ENCODE peak calls at places on chromosomes 6 and 20, in seven cellular contexts. One of them, this sample, is unnamed.

GRCh38 chr6:33993091-33993490 is 152.8 kb downstream of the GRM4 start:
- DNase-seq in HCT116: no peak
- DNase-seq in neural progenitor cell: no peak
- DNase-seq in GM23338: no peak
- DNase-seq in GM23248: peak
- DNase-seq in MM.1S: no peak
- DNase-seq in PC-3: no peak
- DNase-seq in this sample: no peak

GRCh38 chr6:166087246-166087645 is 80.4 kb downstream of the TBXT start:
- DNase-seq in HCT116: no peak
- DNase-seq in neural progenitor cell: no peak
- DNase-seq in GM23338: no peak
- DNase-seq in GM23248: no peak
- DNase-seq in MM.1S: no peak
- DNase-seq in PC-3: no peak
- DNase-seq in this sample: no peak

GRCh38 chr6:69090132-69090531 is 455.1 kb downstream of the ADGRB3 start:
- DNase-seq in HCT116: no peak
- DNase-seq in neural progenitor cell: no peak
- DNase-seq in GM23338: no peak
- DNase-seq in GM23248: peak
- DNase-seq in MM.1S: no peak
- DNase-seq in PC-3: no peak
- DNase-seq in this sample: peak

GRCh38 chr6:111658445-111659154 is 52.9 kb upstream of the TRAF3IP2 start:
- DNase-seq in HCT116: no peak
- DNase-seq in neural progenitor cell: no peak
- DNase-seq in GM23338: no peak
- DNase-seq in GM23248: peak
- DNase-seq in MM.1S: no peak
- DNase-seq in PC-3: peak
- DNase-seq in this sample: no peak

GRCh38 chr20:52972190-52972937 is at the start of gene TSHZ2:
- DNase-seq in HCT116: no peak
- DNase-seq in neural progenitor cell: peak
- DNase-seq in GM23338: no peak
- DNase-seq in GM23248: peak
- DNase-seq in MM.1S: peak
- DNase-seq in PC-3: no peak
- DNase-seq in this sample: peak

GRCh38 chr6:134454794-134455193 is 136.9 kb upstream of the SGK1 start:
- DNase-seq in HCT116: no peak
- DNase-seq in neural progenitor cell: no peak
- DNase-seq in GM23338: no peak
- DNase-seq in GM23248: no peak
- DNase-seq in MM.1S: no peak
- DNase-seq in PC-3: no peak
- DNase-seq in this sample: no peak

GRCh38 chr20:33352258-33353012 is 48.9 kb downstream of the CDK5RAP1 start:
- DNase-seq in HCT116: no peak
- DNase-seq in neural progenitor cell: no peak
- DNase-seq in GM23338: peak
- DNase-seq in GM23248: no peak
- DNase-seq in MM.1S: no peak
- DNase-seq in PC-3: no peak
- DNase-seq in this sample: no peak

GRCh38 chr6:112249489-112249888 is 4.9 kb downstream of the LAMA4 start:
- DNase-seq in HCT116: no peak
- DNase-seq in neural progenitor cell: no peak
- DNase-seq in GM23338: no peak
- DNase-seq in GM23248: peak
- DNase-seq in MM.1S: no peak
- DNase-seq in PC-3: no peak
- DNase-seq in this sample: no peak

GRCh38 chr6:54981647-54982046 is 135.1 kb downstream of the FAM83B start:
- DNase-seq in HCT116: no peak
- DNase-seq in neural progenitor cell: no peak
- DNase-seq in GM23338: no peak
- DNase-seq in GM23248: peak
- DNase-seq in MM.1S: no peak
- DNase-seq in PC-3: peak
- DNase-seq in this sample: no peak

GRCh38 chr20:11585752-11586352 is 331.8 kb upstream of the BTBD3 start:
- DNase-seq in HCT116: peak
- DNase-seq in neural progenitor cell: peak
- DNase-seq in GM23338: peak
- DNase-seq in GM23248: peak
- DNase-seq in MM.1S: no peak
- DNase-seq in PC-3: peak
- DNase-seq in this sample: peak

GRCh38 chr6:7161253-7161623 is 53.5 kb downstream of the RREB1 start:
- DNase-seq in HCT116: no peak
- DNase-seq in neural progenitor cell: no peak
- DNase-seq in GM23338: no peak
- DNase-seq in GM23248: no peak
- DNase-seq in MM.1S: no peak
- DNase-seq in PC-3: no peak
- DNase-seq in this sample: no peak

GRCh38 chr6:49457771-49458170 is 5.3 kb downstream of the MMUT start:
- DNase-seq in HCT116: no peak
- DNase-seq in neural progenitor cell: no peak
- DNase-seq in GM23338: no peak
- DNase-seq in GM23248: peak
- DNase-seq in MM.1S: no peak
- DNase-seq in PC-3: no peak
- DNase-seq in this sample: no peak

GRCh38 chr20:48066851-48067250 is 281.6 kb upstream of the SULF2 start:
- DNase-seq in HCT116: no peak
- DNase-seq in neural progenitor cell: no peak
- DNase-seq in GM23338: no peak
- DNase-seq in GM23248: no peak
- DNase-seq in MM.1S: no peak
- DNase-seq in PC-3: no peak
- DNase-seq in this sample: no peak

GRCh38 chr6:125094563-125094962 is 59.0 kb upstream of the TPD52L1 start:
- DNase-seq in HCT116: no peak
- DNase-seq in neural progenitor cell: no peak
- DNase-seq in GM23338: no peak
- DNase-seq in GM23248: peak
- DNase-seq in MM.1S: no peak
- DNase-seq in PC-3: peak
- DNase-seq in this sample: no peak

GRCh38 chr6:79946242-79946641 is 1.1 kb downstream of the ELOVL4 start:
- DNase-seq in HCT116: no peak
- DNase-seq in neural progenitor cell: peak
- DNase-seq in GM23338: peak
- DNase-seq in GM23248: peak
- DNase-seq in MM.1S: peak
- DNase-seq in PC-3: peak
- DNase-seq in this sample: peak

DNA sequence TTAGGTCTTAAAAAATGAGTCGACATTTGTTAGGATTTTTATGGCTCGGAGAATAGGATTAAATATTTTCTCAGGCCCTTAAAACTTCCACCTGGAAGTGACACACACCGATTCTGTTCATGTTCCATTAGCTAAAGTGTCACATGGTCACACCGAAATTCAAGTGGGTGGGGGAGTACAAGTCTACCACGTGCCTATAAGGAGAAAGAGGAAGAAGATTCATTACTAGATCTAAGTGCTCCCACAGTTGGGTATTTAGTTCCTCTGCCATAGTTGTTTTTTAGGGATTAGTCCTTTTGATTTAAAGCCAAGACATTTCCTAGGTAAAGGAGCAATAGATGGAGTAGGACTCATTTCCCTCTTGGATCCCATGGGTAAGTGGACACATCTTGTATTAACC is 4.9 kb upstream of the TOX2 start:
- DNase-seq in HCT116: no peak
- DNase-seq in neural progenitor cell: no peak
- DNase-seq in GM23338: no peak
- DNase-seq in GM23248: no peak
- DNase-seq in MM.1S: no peak
- DNase-seq in PC-3: no peak
- DNase-seq in this sample: no peak
- H2AFZ ChIP-seq in HCT116: no peak
- H2AFZ ChIP-seq in neural progenitor cell: no peak
- H2AFZ ChIP-seq in GM23338: no peak
- H2AFZ ChIP-seq in GM23248: no peak
- H2AFZ ChIP-seq in MM.1S: no peak
- H2AFZ ChIP-seq in PC-3: no peak
- H2AFZ ChIP-seq in this sample: no peak

DNA sequence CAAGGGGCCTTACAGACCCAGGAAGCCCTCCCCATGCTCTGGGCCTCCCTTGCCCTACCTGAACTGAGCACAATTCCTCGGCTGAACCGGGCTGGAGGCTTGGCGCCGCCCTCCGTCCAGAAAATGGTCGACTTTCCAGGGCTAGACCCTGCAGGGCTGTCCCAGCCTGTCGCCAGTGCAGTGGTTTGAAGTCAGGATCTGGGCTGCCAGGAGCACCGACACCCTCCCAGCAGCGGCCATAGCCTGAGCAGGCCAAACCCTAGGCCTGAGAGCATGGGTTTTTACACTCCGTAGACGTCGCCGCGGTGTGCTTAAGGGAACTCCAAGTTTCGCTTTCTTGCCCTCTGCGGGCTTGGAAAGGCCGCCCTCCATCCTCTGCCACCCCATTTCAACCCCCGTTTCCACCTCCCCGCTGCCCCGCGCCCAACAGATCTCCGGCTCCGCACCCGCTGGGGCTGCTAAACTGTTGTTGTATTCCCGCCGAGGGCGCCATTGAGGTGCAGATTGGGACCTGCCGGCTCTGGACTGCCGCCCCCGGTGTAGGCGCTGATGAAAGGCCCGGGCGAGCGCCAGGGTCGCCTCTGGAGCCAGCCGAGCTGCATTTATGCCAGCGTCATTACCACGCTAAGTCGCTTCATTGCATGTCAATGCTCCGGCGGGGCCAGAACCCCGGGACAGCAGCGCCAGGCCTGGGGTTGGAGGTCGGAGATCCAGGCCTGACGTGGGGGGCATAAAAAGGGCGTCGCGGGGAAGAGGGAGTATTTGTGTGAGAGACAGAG is 2.2 kb upstream of the TFAP2A start:
- DNase-seq in HCT116: no peak
- DNase-seq in neural progenitor cell: peak
- DNase-seq in GM23338: peak
- DNase-seq in GM23248: no peak
- DNase-seq in MM.1S: no peak
- DNase-seq in PC-3: no peak
- DNase-seq in this sample: no peak
- TF ChIP-seq EZH2 in HCT116: no peak
- TF ChIP-seq EZH2 in neural progenitor cell: peak
- TF ChIP-seq EZH2 in GM23338: no peak
- TF ChIP-seq EZH2 in GM23248: no peak
- TF ChIP-seq EZH2 in MM.1S: no peak
- TF ChIP-seq EZH2 in PC-3: no peak
- TF ChIP-seq EZH2 in this sample: no peak

GRCh38 chr20:4300401-4300800 is 285.0 kb upstream of the RNF24 start:
- DNase-seq in HCT116: no peak
- DNase-seq in neural progenitor cell: no peak
- DNase-seq in GM23338: no peak
- DNase-seq in GM23248: no peak
- DNase-seq in MM.1S: no peak
- DNase-seq in PC-3: no peak
- DNase-seq in this sample: no peak

GRCh38 chr20:4300921-4301320 is 285.6 kb upstream of the RNF24 start:
- DNase-seq in HCT116: no peak
- DNase-seq in neural progenitor cell: no peak
- DNase-seq in GM23338: no peak
- DNase-seq in GM23248: no peak
- DNase-seq in MM.1S: no peak
- DNase-seq in PC-3: no peak
- DNase-seq in this sample: no peak

GRCh38 chr20:4297141-4297826 is 281.9 kb upstream of the RNF24 start:
- DNase-seq in HCT116: no peak
- DNase-seq in neural progenitor cell: no peak
- DNase-seq in GM23338: peak
- DNase-seq in GM23248: peak
- DNase-seq in MM.1S: no peak
- DNase-seq in PC-3: no peak
- DNase-seq in this sample: no peak

GRCh38 chr20:4299250-4299649 is 283.9 kb upstream of the RNF24 start:
- DNase-seq in HCT116: no peak
- DNase-seq in neural progenitor cell: no peak
- DNase-seq in GM23338: no peak
- DNase-seq in GM23248: no peak
- DNase-seq in MM.1S: no peak
- DNase-seq in PC-3: no peak
- DNase-seq in this sample: no peak

DNA sequence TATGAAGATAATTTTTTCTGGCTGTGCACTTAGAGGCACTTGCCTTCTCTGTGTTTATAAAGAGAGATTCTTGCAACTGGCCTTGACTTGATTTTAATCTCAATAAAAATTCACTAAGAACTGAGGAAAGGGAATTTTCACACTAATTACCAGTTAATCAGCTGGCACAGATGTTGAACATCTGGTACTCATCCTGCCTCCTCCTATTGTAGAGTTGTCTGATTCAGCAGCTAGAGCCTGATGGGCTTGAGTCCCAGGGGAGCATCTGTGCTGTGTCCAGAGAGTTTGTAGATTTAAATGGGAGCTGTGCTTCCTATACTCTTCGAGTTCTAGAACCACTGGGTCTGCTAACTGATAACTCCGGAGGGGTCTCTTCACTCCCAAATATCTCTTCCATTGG is 284.4 kb upstream of the RNF24 start:
- DNase-seq in HCT116: no peak
- DNase-seq in neural progenitor cell: no peak
- DNase-seq in GM23338: no peak
- DNase-seq in GM23248: peak
- DNase-seq in MM.1S: no peak
- DNase-seq in PC-3: no peak
- DNase-seq in this sample: no peak
- TF ChIP-seq EZH2phosphoT487 in HCT116: no peak
- TF ChIP-seq EZH2phosphoT487 in neural progenitor cell: no peak
- TF ChIP-seq EZH2phosphoT487 in GM23338: no peak
- TF ChIP-seq EZH2phosphoT487 in GM23248: no peak
- TF ChIP-seq EZH2phosphoT487 in MM.1S: no peak
- TF ChIP-seq EZH2phosphoT487 in PC-3: no peak
- TF ChIP-seq EZH2phosphoT487 in this sample: no peak

GRCh38 chr20:59411191-59411988 is 111.0 kb downstream of the EDN3 start:
- DNase-seq in HCT116: no peak
- DNase-seq in neural progenitor cell: no peak
- DNase-seq in GM23338: no peak
- DNase-seq in GM23248: no peak
- DNase-seq in MM.1S: no peak
- DNase-seq in PC-3: no peak
- DNase-seq in this sample: no peak

GRCh38 chr20:59412251-59412650 is 111.8 kb downstream of the EDN3 start:
- DNase-seq in HCT116: no peak
- DNase-seq in neural progenitor cell: peak
- DNase-seq in GM23338: no peak
- DNase-seq in GM23248: no peak
- DNase-seq in MM.1S: no peak
- DNase-seq in PC-3: no peak
- DNase-seq in this sample: no peak

GRCh38 chr20:59413326-59413865 is 113.0 kb downstream of the EDN3 start:
- DNase-seq in HCT116: no peak
- DNase-seq in neural progenitor cell: peak
- DNase-seq in GM23338: no peak
- DNase-seq in GM23248: no peak
- DNase-seq in MM.1S: no peak
- DNase-seq in PC-3: no peak
- DNase-seq in this sample: no peak

GRCh38 chr20:59415224-59415623 is 114.8 kb downstream of the EDN3 start:
- DNase-seq in HCT116: no peak
- DNase-seq in neural progenitor cell: no peak
- DNase-seq in GM23338: no peak
- DNase-seq in GM23248: no peak
- DNase-seq in MM.1S: no peak
- DNase-seq in PC-3: no peak
- DNase-seq in this sample: no peak

GRCh38 chr20:59412896-59413295 is 112.5 kb downstream of the EDN3 start:
- DNase-seq in HCT116: no peak
- DNase-seq in neural progenitor cell: peak
- DNase-seq in GM23338: peak
- DNase-seq in GM23248: no peak
- DNase-seq in MM.1S: no peak
- DNase-seq in PC-3: no peak
- DNase-seq in this sample: peak
- H2AFZ ChIP-seq in HCT116: no peak
- H2AFZ ChIP-seq in neural progenitor cell: peak
- H2AFZ ChIP-seq in GM23338: peak
- H2AFZ ChIP-seq in GM23248: no peak
- H2AFZ ChIP-seq in MM.1S: no peak
- H2AFZ ChIP-seq in PC-3: no peak
- H2AFZ ChIP-seq in this sample: no peak

This sample was measured in hepatocyte.